ENCODE peak calls at places on chromosomes 11 and 22, in eight cellular contexts. Q, Y, B, J, Z, M, V and P are unnamed samples.

GRCh38 chr22:17228725-17229126 is 9.5 kb upstream of the ADA2 start:
- DNase-seq in Q (no peak), Y (no peak), B (no peak), J (peak; percentile 2), Z (no peak), M (no peak), V (no peak), P (no peak)

GRCh38 chr11:100545970-100546369 is 141.1 kb upstream of the ARHGAP42 start:
- DNase-seq in Q (no peak), Y (no peak), B (no peak), J (no peak), Z (no peak), M (no peak), V (no peak), P (no peak)

GRCh38 chr11:890794-891600 is 19.6 kb downstream of the CHID1 start:
- DNase-seq in Q (no peak), Y (no peak), B (no peak), J (no peak), Z (no peak), M (no peak), V (no peak), P (no peak)

GRCh38 chr11:120985718-120986569 is 38.0 kb upstream of the TBCEL start:
- DNase-seq in Q (peak; percentile 38), Y (peak; percentile 28), B (peak; percentile 54), J (no peak), Z (peak; percentile 30), M (no peak), V (peak; percentile 65), P (peak; percentile 67)

GRCh38 chr11:73095613-73096012 is 46.5 kb downstream of the FCHSD2 start:
- DNase-seq in Q (no peak), Y (no peak), B (no peak), J (no peak), Z (no peak), M (no peak), V (no peak), P (no peak)

GRCh38 chr11:73229321-73230275 is 11.5 kb downstream of the P2RY2 start:
- DNase-seq in Q (no peak), Y (no peak), B (no peak), J (no peak), Z (no peak), M (no peak), V (no peak), P (no peak)

GRCh38 chr11:72786305-72787261 is 7.3 kb downstream of the STARD10 start:
- DNase-seq in Q (peak; percentile 92), Y (peak; percentile 53), B (no peak), J (no peak), Z (no peak), M (no peak), V (peak; percentile 84), P (no peak)

GRCh38 chr11:75315439-75315805 is 36.0 kb downstream of the ARRB1 start:
- DNase-seq in Q (no peak), Y (no peak), B (no peak), J (no peak), Z (no peak), M (no peak), V (no peak), P (no peak)

GRCh38 chr11:6757373-6757967 is 14.3 kb downstream of the OR2AG2 start:
- DNase-seq in Q (peak; percentile 54), Y (peak; percentile 37), B (no peak), J (peak; percentile 43), Z (peak; percentile 74), M (no peak), V (peak; percentile 30), P (peak; percentile 46)

GRCh38 chr11:122850076-122850631 is 11.9 kb downstream of the CRTAM start:
- DNase-seq in Q (no peak), Y (no peak), B (no peak), J (peak; percentile 58), Z (peak; percentile 37), M (no peak), V (no peak), P (no peak)

GRCh38 chr11:131353761-131354160 is 16.7 kb upstream of the NTM start:
- DNase-seq in Q (no peak), Y (no peak), B (no peak), J (no peak), Z (no peak), M (no peak), V (no peak), P (no peak)

GRCh38 chr11:132253469-132254264 is 883.3 kb downstream of the NTM start:
- DNase-seq in Q (no peak), Y (no peak), B (no peak), J (no peak), Z (no peak), M (no peak), V (no peak), P (no peak)

GRCh38 chr22:45290410-45290936 is 5.7 kb downstream of the UPK3A start:
- DNase-seq in Q (peak; percentile 73), Y (peak; percentile 26), B (no peak), J (no peak), Z (no peak), M (no peak), V (peak; percentile 68), P (no peak)

GRCh38 chr22:37100589-37101127 is 8.9 kb downstream of the TMPRSS6 start:
- DNase-seq in Q (peak; percentile 52), Y (no peak), B (no peak), J (no peak), Z (peak; percentile 30), M (no peak), V (peak; percentile 65), P (no peak)

GRCh38 chr11:112881461-112881860 is 79.8 kb upstream of the NCAM1 start:
- DNase-seq in Q (peak; percentile 49), Y (no peak), B (peak; percentile 58), J (peak; percentile 18), Z (no peak), M (no peak), V (peak; percentile 52), P (no peak)

GRCh38 chr11:94638902-94639373 is 71.8 kb downstream of the PIWIL4 start:
- DNase-seq in Q (no peak), Y (no peak), B (no peak), J (no peak), Z (no peak), M (no peak), V (no peak), P (no peak)

GRCh38 chr11:108538022-108538424 is 39.8 kb upstream of the POGLUT3 start:
- DNase-seq in Q (peak; percentile 73), Y (peak; percentile 21), B (no peak), J (no peak), Z (no peak), M (peak; percentile 23), V (peak; percentile 70), P (no peak)

GRCh38 chr11:112227471-112227870 is 1.2 kb downstream of the PTS start:
- DNase-seq in Q (no peak), Y (no peak), B (no peak), J (no peak), Z (no peak), M (no peak), V (no peak), P (no peak)

GRCh38 chr22:31106001-31106571 is 1.3 kb downstream of the SELENOM start:
- DNase-seq in Q (peak; percentile 40), Y (no peak), B (no peak), J (no peak), Z (no peak), M (no peak), V (no peak), P (no peak)

GRCh38 chr11:117189191-117189940 is 9.8 kb upstream of the TAGLN start:
- DNase-seq in Q (peak; percentile 33), Y (no peak), B (no peak), J (no peak), Z (peak; percentile 79), M (no peak), V (peak; percentile 41), P (peak; percentile 66)

GRCh38 chr22:40029189-40029890 is 34.6 kb downstream of the FAM83F start:
- DNase-seq in Q (no peak), Y (no peak), B (no peak), J (no peak), Z (no peak), M (no peak), V (no peak), P (no peak)

GRCh38 chr11:121844016-121844415 is 272.0 kb downstream of the BLID start:
- DNase-seq in Q (no peak), Y (no peak), B (no peak), J (no peak), Z (no peak), M (no peak), V (no peak), P (no peak)

GRCh38 chr11:20226936-20227335 is 66.7 kb upstream of the DBX1 start:
- DNase-seq in Q (no peak), Y (no peak), B (no peak), J (no peak), Z (no peak), M (no peak), V (no peak), P (no peak)

GRCh38 chr11:101202614-101203013 is 73.0 kb upstream of the PGR start:
- DNase-seq in Q (no peak), Y (no peak), B (no peak), J (no peak), Z (no peak), M (no peak), V (no peak), P (no peak)

GRCh38 chr11:75888391-75888790 is 73.4 kb downstream of the UVRAG start:
- DNase-seq in Q (no peak), Y (no peak), B (no peak), J (no peak), Z (no peak), M (no peak), V (no peak), P (no peak)

GRCh38 chr11:116078101-116078561 is 573.9 kb upstream of the CADM1 start:
- DNase-seq in Q (no peak), Y (no peak), B (no peak), J (no peak), Z (peak; percentile 51), M (no peak), V (no peak), P (peak; percentile 31)
- TF ChIP-seq CTCF in Q (no peak), Y (no peak), B (peak; percentile 13), J (peak; percentile 64), Z (peak; percentile 59), M (peak; percentile 57), V (no peak), P (peak; percentile 66)

GRCh38 chr11:60838132-60838531 is 3.8 kb upstream of the CCDC86 start:
- DNase-seq in Q (no peak), Y (no peak), B (no peak), J (no peak), Z (peak; percentile 24), M (no peak), V (no peak), P (no peak)
- TF ChIP-seq CTCF in Q (no peak), Y (no peak), B (no peak), J (no peak), Z (peak; percentile 23), M (peak; percentile 33), V (no peak), P (no peak)

DNA sequence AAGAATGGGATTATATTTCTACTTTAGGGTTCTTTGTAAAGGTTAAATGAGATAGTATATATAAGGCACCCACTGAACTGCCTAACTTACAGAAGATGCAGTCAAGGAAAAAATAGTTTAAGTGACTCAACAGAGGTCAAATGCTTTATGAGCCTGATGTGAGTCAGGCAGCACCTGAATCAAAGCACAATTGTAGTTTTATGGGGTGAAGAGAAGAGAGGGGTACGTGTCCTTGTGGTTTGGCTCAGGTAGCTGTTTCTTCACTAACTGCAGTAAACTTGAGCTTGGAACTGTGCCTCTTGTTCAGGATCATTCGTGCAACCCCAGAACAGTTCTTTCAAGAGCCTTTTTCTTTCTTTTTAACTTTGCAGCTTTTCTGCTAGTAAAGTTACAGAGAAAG is 125.2 kb upstream of the SPON1 start:
- DNase-seq in Q (no peak), Y (peak; percentile 18), B (no peak), J (peak; percentile 89), Z (no peak), M (no peak), V (no peak), P (no peak)
- TF ChIP-seq CTCF in Q (no peak), Y (no peak), B (no peak), J (no peak), Z (no peak), M (no peak), V (no peak), P (no peak)

GRCh38 chr11:61695917-61696316 is 15.7 kb downstream of the DAGLA start:
- DNase-seq in Q (peak; percentile 81), Y (peak; percentile 92), B (no peak), J (peak; percentile 72), Z (peak; percentile 57), M (no peak), V (peak; percentile 86), P (peak; percentile 68)
- TF ChIP-seq CTCF in Q (no peak), Y (no peak), B (no peak), J (peak; percentile 12), Z (no peak), M (no peak), V (no peak), P (no peak)